ENCODE peak calls at places on chromosomes 12 and 14, in ten cellular contexts. One of them, this sample, is unnamed. For H3K4me1, the result is how much of the 10 kb centered on the place peaks cover.

GRCh38 chr12:93926237-93926636 is 222.1 kb upstream of the PLXNC1 start:
- DNase-seq in hepatocyte: no peak
- DNase-seq in psoas muscle: no peak
- DNase-seq in uterus: no peak
- DNase-seq in CD8-positive, alpha-beta memory T cell: no peak
- DNase-seq in GM12878: no peak
- DNase-seq in thoracic aorta: no peak
- DNase-seq in heart right ventricle: no peak
- DNase-seq in HepG2: no peak
- DNase-seq in PC-9: no peak
- DNase-seq in this sample: no peak

GRCh38 chr12:59041241-59042121 is 121.2 kb upstream of the LRIG3 start:
- DNase-seq in hepatocyte: peak
- DNase-seq in PC-9: no peak
- DNase-seq in psoas muscle: no peak
- DNase-seq in heart right ventricle: no peak
- DNase-seq in CD8-positive, alpha-beta memory T cell: no peak
- DNase-seq in uterus: no peak
- DNase-seq in HepG2: no peak
- DNase-seq in GM12878: no peak
- DNase-seq in thoracic aorta: no peak
- DNase-seq in this sample: peak

GRCh38 chr12:62215506-62215905 is 44.7 kb upstream of the USP15 start:
- DNase-seq in uterus: no peak
- DNase-seq in psoas muscle: no peak
- DNase-seq in HepG2: no peak
- DNase-seq in thoracic aorta: no peak
- DNase-seq in heart right ventricle: no peak
- DNase-seq in CD8-positive, alpha-beta memory T cell: no peak
- DNase-seq in GM12878: no peak
- DNase-seq in PC-9: no peak
- DNase-seq in hepatocyte: no peak
- DNase-seq in this sample: peak

GRCh38 chr12:109239179-109239578 is 69.9 kb downstream of the FOXN4 start:
- DNase-seq in PC-9: no peak
- DNase-seq in uterus: no peak
- DNase-seq in hepatocyte: no peak
- DNase-seq in HepG2: no peak
- DNase-seq in psoas muscle: no peak
- DNase-seq in CD8-positive, alpha-beta memory T cell: no peak
- DNase-seq in heart right ventricle: no peak
- DNase-seq in thoracic aorta: no peak
- DNase-seq in GM12878: no peak
- DNase-seq in this sample: no peak

GRCh38 chr14:32545109-32545857 is 216.2 kb downstream of the AKAP6 start:
- DNase-seq in GM12878: no peak
- DNase-seq in thoracic aorta: no peak
- DNase-seq in PC-9: no peak
- DNase-seq in hepatocyte: no peak
- DNase-seq in heart right ventricle: no peak
- DNase-seq in psoas muscle: no peak
- DNase-seq in CD8-positive, alpha-beta memory T cell: no peak
- DNase-seq in uterus: no peak
- DNase-seq in HepG2: no peak
- DNase-seq in this sample: peak

GRCh38 chr14:31712244-31713127 is 151.3 kb downstream of the NUBPL start:
- DNase-seq in CD8-positive, alpha-beta memory T cell: no peak
- DNase-seq in heart right ventricle: no peak
- DNase-seq in GM12878: no peak
- DNase-seq in thoracic aorta: no peak
- DNase-seq in hepatocyte: no peak
- DNase-seq in PC-9: no peak
- DNase-seq in psoas muscle: no peak
- DNase-seq in uterus: no peak
- DNase-seq in HepG2: no peak
- DNase-seq in this sample: no peak

GRCh38 chr14:101200008-101200649 is 296.6 kb upstream of the RTL1 start:
- DNase-seq in HepG2: no peak
- DNase-seq in PC-9: no peak
- DNase-seq in GM12878: no peak
- DNase-seq in CD8-positive, alpha-beta memory T cell: no peak
- DNase-seq in hepatocyte: no peak
- DNase-seq in uterus: peak
- DNase-seq in heart right ventricle: no peak
- DNase-seq in thoracic aorta: no peak
- DNase-seq in psoas muscle: no peak
- DNase-seq in this sample: no peak

GRCh38 chr14:64891839-64892375 is 12.2 kb upstream of the SPTB start:
- DNase-seq in GM12878: peak
- DNase-seq in CD8-positive, alpha-beta memory T cell: peak
- DNase-seq in heart right ventricle: peak
- DNase-seq in hepatocyte: peak
- DNase-seq in psoas muscle: no peak
- DNase-seq in PC-9: peak
- DNase-seq in thoracic aorta: no peak
- DNase-seq in uterus: no peak
- DNase-seq in HepG2: peak
- DNase-seq in this sample: peak

GRCh38 chr14:88251650-88252049 is 71.4 kb downstream of the KCNK10 start:
- DNase-seq in HepG2: no peak
- DNase-seq in thoracic aorta: no peak
- DNase-seq in psoas muscle: no peak
- DNase-seq in heart right ventricle: no peak
- DNase-seq in uterus: no peak
- DNase-seq in PC-9: no peak
- DNase-seq in CD8-positive, alpha-beta memory T cell: no peak
- DNase-seq in GM12878: no peak
- DNase-seq in hepatocyte: no peak
- DNase-seq in this sample: no peak

GRCh38 chr12:81086342-81086741 is 8.5 kb downstream of the ACSS3 start:
- DNase-seq in heart right ventricle: no peak
- DNase-seq in PC-9: no peak
- DNase-seq in uterus: no peak
- DNase-seq in thoracic aorta: no peak
- DNase-seq in CD8-positive, alpha-beta memory T cell: no peak
- DNase-seq in hepatocyte: peak
- DNase-seq in HepG2: peak
- DNase-seq in GM12878: no peak
- DNase-seq in psoas muscle: no peak
- DNase-seq in this sample: no peak

GRCh38 chr12:113057565-113058485 is 1.3 kb downstream of the DTX1 start:
- DNase-seq in GM12878: no peak
- DNase-seq in heart right ventricle: no peak
- DNase-seq in uterus: no peak
- DNase-seq in thoracic aorta: no peak
- DNase-seq in PC-9: no peak
- DNase-seq in HepG2: no peak
- DNase-seq in psoas muscle: no peak
- DNase-seq in CD8-positive, alpha-beta memory T cell: no peak
- DNase-seq in hepatocyte: no peak
- DNase-seq in this sample: no peak

GRCh38 chr14:25375639-25376038 is 325.7 kb upstream of the STXBP6 start:
- DNase-seq in hepatocyte: no peak
- DNase-seq in PC-9: no peak
- DNase-seq in GM12878: no peak
- DNase-seq in CD8-positive, alpha-beta memory T cell: no peak
- DNase-seq in thoracic aorta: no peak
- DNase-seq in heart right ventricle: no peak
- DNase-seq in uterus: no peak
- DNase-seq in psoas muscle: no peak
- DNase-seq in HepG2: no peak
- DNase-seq in this sample: no peak

GRCh38 chr12:34218193-34219045 is 196.1 kb downstream of the ALG10 start:
- DNase-seq in thoracic aorta: no peak
- DNase-seq in psoas muscle: peak
- DNase-seq in CD8-positive, alpha-beta memory T cell: peak
- DNase-seq in heart right ventricle: peak
- DNase-seq in PC-9: peak
- DNase-seq in hepatocyte: peak
- DNase-seq in GM12878: peak
- DNase-seq in uterus: peak
- DNase-seq in HepG2: peak
- DNase-seq in this sample: peak

GRCh38 chr14:105087963-105088811 is 23.0 kb upstream of the GPR132 start:
- DNase-seq in HepG2: peak
- DNase-seq in PC-9: peak
- DNase-seq in psoas muscle: peak
- DNase-seq in CD8-positive, alpha-beta memory T cell: no peak
- DNase-seq in uterus: peak
- DNase-seq in GM12878: no peak
- DNase-seq in hepatocyte: peak
- DNase-seq in thoracic aorta: no peak
- DNase-seq in heart right ventricle: peak
- DNase-seq in this sample: peak

GRCh38 chr12:127014079-127014478 is 1252.9 kb upstream of the TMEM132C start:
- DNase-seq in uterus: no peak
- DNase-seq in psoas muscle: no peak
- DNase-seq in hepatocyte: no peak
- DNase-seq in thoracic aorta: no peak
- DNase-seq in heart right ventricle: no peak
- DNase-seq in PC-9: no peak
- DNase-seq in HepG2: no peak
- DNase-seq in CD8-positive, alpha-beta memory T cell: no peak
- DNase-seq in GM12878: no peak
- DNase-seq in this sample: no peak

GRCh38 chr12:85186236-85186635 is 93.8 kb upstream of the ALX1 start:
- DNase-seq in CD8-positive, alpha-beta memory T cell: no peak
- DNase-seq in hepatocyte: no peak
- DNase-seq in PC-9: no peak
- DNase-seq in thoracic aorta: no peak
- DNase-seq in HepG2: no peak
- DNase-seq in psoas muscle: no peak
- DNase-seq in GM12878: no peak
- DNase-seq in heart right ventricle: no peak
- DNase-seq in uterus: no peak
- DNase-seq in this sample: no peak

GRCh38 chr12:24045816-24046257 is 96.4 kb upstream of the SOX5 start:
- DNase-seq in thoracic aorta: no peak
- DNase-seq in HepG2: peak
- DNase-seq in hepatocyte: peak
- DNase-seq in uterus: no peak
- DNase-seq in heart right ventricle: peak
- DNase-seq in GM12878: no peak
- DNase-seq in CD8-positive, alpha-beta memory T cell: no peak
- DNase-seq in psoas muscle: no peak
- DNase-seq in PC-9: no peak
- DNase-seq in this sample: no peak

DNA sequence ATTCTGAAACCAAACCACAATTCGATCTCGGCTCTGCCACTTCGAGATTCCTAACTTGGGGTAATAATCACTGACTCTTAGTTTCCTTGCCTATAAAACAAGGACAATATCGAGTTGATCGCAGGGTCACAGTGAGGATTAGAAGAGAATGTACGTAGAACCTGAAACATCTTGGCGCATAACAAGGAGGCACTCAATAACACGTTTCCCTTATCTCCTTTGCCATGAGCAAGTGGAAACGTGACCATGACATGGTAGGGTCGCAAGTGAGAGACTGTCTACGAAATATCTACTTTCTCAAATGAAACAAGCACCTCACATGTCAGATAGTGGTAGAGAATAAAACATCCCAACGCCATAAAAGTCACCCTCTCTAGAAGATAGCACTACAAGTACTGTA is 2.3 kb downstream of the DICER1 start:
- DNase-seq in GM12878: no peak
- DNase-seq in PC-9: no peak
- DNase-seq in CD8-positive, alpha-beta memory T cell: no peak
- DNase-seq in hepatocyte: no peak
- DNase-seq in thoracic aorta: no peak
- DNase-seq in heart right ventricle: no peak
- DNase-seq in HepG2: no peak
- DNase-seq in psoas muscle: no peak
- DNase-seq in uterus: no peak
- DNase-seq in this sample: no peak
- H3K4me3 ChIP-seq in GM12878: peak
- H3K4me3 ChIP-seq in PC-9: no peak
- H3K4me3 ChIP-seq in CD8-positive, alpha-beta memory T cell: peak
- H3K4me3 ChIP-seq in hepatocyte: no peak
- H3K4me3 ChIP-seq in thoracic aorta: peak
- H3K4me3 ChIP-seq in heart right ventricle: peak
- H3K4me3 ChIP-seq in HepG2: peak
- H3K4me3 ChIP-seq in psoas muscle: peak
- H3K4me3 ChIP-seq in uterus: no peak
- H3K4me3 ChIP-seq in this sample: peak

GRCh38 chr12:118358008-118358359 is 14.7 kb downstream of the TAOK3 start:
- DNase-seq in thoracic aorta: no peak
- DNase-seq in GM12878: no peak
- DNase-seq in heart right ventricle: no peak
- DNase-seq in HepG2: no peak
- DNase-seq in psoas muscle: no peak
- DNase-seq in hepatocyte: no peak
- DNase-seq in CD8-positive, alpha-beta memory T cell: no peak
- DNase-seq in uterus: no peak
- DNase-seq in PC-9: no peak
- DNase-seq in this sample: no peak
- H3K4me1 ChIP-seq in thoracic aorta: under half
- H3K4me1 ChIP-seq in GM12878: under half
- H3K4me1 ChIP-seq in heart right ventricle: under half
- H3K4me1 ChIP-seq in HepG2: under half
- H3K4me1 ChIP-seq in psoas muscle: under half
- H3K4me1 ChIP-seq in hepatocyte: under half
- H3K4me1 ChIP-seq in CD8-positive, alpha-beta memory T cell: under half
- H3K4me1 ChIP-seq in uterus: under half
- H3K4me1 ChIP-seq in PC-9: half or more
- H3K4me1 ChIP-seq in this sample: half or more

DNA sequence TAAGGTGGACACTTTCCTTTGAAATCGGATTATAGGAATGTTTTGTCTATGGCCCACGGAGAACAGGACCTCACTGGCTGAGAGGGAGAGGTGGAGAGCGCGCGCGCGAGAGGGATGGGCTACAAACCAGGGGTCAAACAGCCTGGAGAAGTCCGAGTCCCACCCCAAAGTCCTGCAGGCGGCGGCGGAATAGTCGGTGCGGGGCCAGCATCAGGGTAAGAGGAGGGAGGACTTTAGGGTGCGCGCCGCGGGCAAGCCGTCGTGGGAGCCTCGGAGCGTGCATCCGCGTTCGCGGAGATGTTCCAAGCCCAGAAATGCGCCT is 3.3 kb upstream of the HOXC8 start:
- DNase-seq in uterus: no peak
- DNase-seq in thoracic aorta: no peak
- DNase-seq in HepG2: no peak
- DNase-seq in hepatocyte: no peak
- DNase-seq in PC-9: no peak
- DNase-seq in heart right ventricle: no peak
- DNase-seq in CD8-positive, alpha-beta memory T cell: no peak
- DNase-seq in GM12878: no peak
- DNase-seq in psoas muscle: no peak
- DNase-seq in this sample: no peak
- H3K4me3 ChIP-seq in uterus: no peak
- H3K4me3 ChIP-seq in thoracic aorta: no peak
- H3K4me3 ChIP-seq in HepG2: peak
- H3K4me3 ChIP-seq in hepatocyte: no peak
- H3K4me3 ChIP-seq in PC-9: no peak
- H3K4me3 ChIP-seq in heart right ventricle: no peak
- H3K4me3 ChIP-seq in CD8-positive, alpha-beta memory T cell: no peak
- H3K4me3 ChIP-seq in GM12878: no peak
- H3K4me3 ChIP-seq in psoas muscle: peak
- H3K4me3 ChIP-seq in this sample: peak

DNA sequence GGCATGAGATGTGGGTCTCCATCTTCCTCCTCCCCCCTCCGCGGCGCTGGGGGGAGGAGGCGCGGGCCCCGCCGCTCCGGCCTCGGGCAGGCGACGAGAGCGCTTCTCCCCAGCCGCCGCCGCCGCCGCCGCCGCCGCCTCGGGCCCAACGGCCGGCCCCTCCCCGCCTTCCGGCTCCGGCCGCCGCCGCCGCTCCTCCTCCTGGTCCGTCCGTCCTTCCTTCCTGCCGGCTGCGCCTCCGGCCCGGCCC is 411 bp downstream of the FBXL14 start:
- DNase-seq in uterus: no peak
- DNase-seq in CD8-positive, alpha-beta memory T cell: no peak
- DNase-seq in PC-9: peak
- DNase-seq in psoas muscle: peak
- DNase-seq in GM12878: no peak
- DNase-seq in hepatocyte: no peak
- DNase-seq in heart right ventricle: peak
- DNase-seq in HepG2: no peak
- DNase-seq in thoracic aorta: no peak
- DNase-seq in this sample: peak
- H3K4me1 ChIP-seq in uterus: under half
- H3K4me1 ChIP-seq in CD8-positive, alpha-beta memory T cell: under half
- H3K4me1 ChIP-seq in PC-9: under half
- H3K4me1 ChIP-seq in psoas muscle: under half
- H3K4me1 ChIP-seq in GM12878: under half
- H3K4me1 ChIP-seq in hepatocyte: under half
- H3K4me1 ChIP-seq in heart right ventricle: half or more
- H3K4me1 ChIP-seq in HepG2: half or more
- H3K4me1 ChIP-seq in thoracic aorta: under half
- H3K4me1 ChIP-seq in this sample: under half